ENCODE peak calls at places on chromosomes 4 and X, in nine cellular contexts. S is stomach, C is tibial nerve, T is heart left ventricle, F is transverse colon, J is HepG2, K is esophagus squamous epithelium, D is IMR-90, V is thyroid gland. R is an unnamed sample. For H3K4me1 and H3K36me3, the result is how much of the 10 kb centered on the place peaks cover.

GRCh38 chr4:108852691-108853090 is 89.8 kb upstream of the ETNPPL start:
- DNase-seq in J (no peak), S (no peak), K (no peak), C (no peak), D (no peak), T (no peak), F (no peak), V (no peak), R (no peak)

GRCh38 chrX:42420431-42420830 is 357.5 kb downstream of the PPP1R2C start:
- DNase-seq in T (no peak), J (no peak), C (no peak), K (no peak), V (no peak), S (no peak), D (no peak), F (no peak), R (no peak)

GRCh38 chr4:14582658-14583057 is 419.6 kb upstream of the CPEB2 start:
- DNase-seq in J (no peak), K (no peak), D (no peak), T (no peak), C (no peak), V (no peak), S (no peak), F (no peak), R (no peak)

GRCh38 chr4:109912706-109913621 is at the start of gene EGF:
- DNase-seq in D (peak), F (no peak), V (peak), S (no peak), T (no peak), C (no peak), K (no peak), J (no peak), R (no peak)

GRCh38 chrX:136318895-136319597 is 18.3 kb downstream of the ADGRG4 start:
- DNase-seq in F (no peak), S (no peak), T (no peak), C (no peak), V (no peak), D (no peak), K (no peak), J (no peak), R (no peak)

GRCh38 chr4:65623509-65623908 is 46.8 kb downstream of the EPHA5 start:
- DNase-seq in D (peak), T (no peak), K (no peak), S (no peak), F (no peak), V (no peak), C (no peak), J (no peak), R (no peak)

GRCh38 chr4:169818063-169818679 is 60.4 kb upstream of the HPF1 start:
- DNase-seq in T (no peak), C (no peak), S (no peak), F (no peak), K (no peak), V (no peak), D (no peak), J (no peak), R (no peak)

GRCh38 chrX:155313766-155314165 is 20.6 kb downstream of the CLIC2 start:
- DNase-seq in D (no peak), V (no peak), C (no peak), S (no peak), T (no peak), F (no peak), J (no peak), K (no peak), R (no peak)

GRCh38 chrX:136146614-136147319 is 566 bp upstream of the FHL1 start:
- DNase-seq in J (no peak), T (no peak), V (peak), C (no peak), S (no peak), D (no peak), F (no peak), K (no peak), R (no peak)

GRCh38 chr4:86218721-86219481 is 141.0 kb downstream of the MAPK10 start:
- DNase-seq in K (no peak), T (no peak), F (no peak), C (no peak), V (no peak), S (no peak), D (peak), J (no peak), R (no peak)

GRCh38 chr4:105399535-105400161 is 74.2 kb downstream of the PPA2 start:
- DNase-seq in K (no peak), V (no peak), F (no peak), S (no peak), C (no peak), D (peak), T (no peak), J (no peak), R (no peak)

GRCh38 chr4:14308229-14308651 is 680.7 kb upstream of the BOD1L1 start:
- DNase-seq in D (no peak), V (no peak), K (no peak), J (no peak), F (no peak), S (peak), C (no peak), T (no peak), R (peak)

GRCh38 chrX:23737413-23737812 is 5.7 kb downstream of the ACOT9 start:
- DNase-seq in C (no peak), T (no peak), F (no peak), S (no peak), V (no peak), J (no peak), D (peak), K (no peak), R (no peak)

GRCh38 chrX:56995271-56995994 is at the start of gene SPIN3:
- DNase-seq in S (peak), D (peak), K (peak), J (peak), C (peak), F (peak), V (peak), T (peak), R (peak)

GRCh38 chr4:77797239-77797638 is 21.9 kb downstream of the CNOT6L start:
- DNase-seq in V (no peak), K (no peak), S (no peak), T (no peak), C (no peak), D (no peak), F (no peak), J (peak), R (no peak)

GRCh38 chr4:105944535-105944934 is 49.3 kb downstream of the NPNT start:
- DNase-seq in D (peak), T (no peak), C (no peak), J (no peak), K (no peak), F (no peak), V (peak), S (no peak), R (no peak)

GRCh38 chr4:17780461-17781071 is 855 bp downstream of the FAM184B start:
- DNase-seq in K (no peak), T (no peak), S (peak), C (no peak), D (peak), F (no peak), J (no peak), V (no peak), R (no peak)

GRCh38 chrX:119871245-119871598 is 311 bp downstream of the RNF113A start:
- DNase-seq in S (no peak), T (no peak), J (no peak), K (no peak), D (peak), F (no peak), V (no peak), C (no peak), R (no peak)

GRCh38 chr4:169268951-169269781 is 1.6 kb downstream of the SH3RF1 start:
- DNase-seq in C (no peak), F (peak), S (no peak), V (peak), T (no peak), J (peak), D (peak), K (no peak), R (no peak)

GRCh38 chr4:103156107-103156506 is 42.0 kb downstream of the CENPE start:
- DNase-seq in F (no peak), D (no peak), S (no peak), J (no peak), T (no peak), K (no peak), V (no peak), C (no peak), R (no peak)

GRCh38 chrX:134603806-134604700 is 54.2 kb downstream of the PLAC1 start:
- DNase-seq in V (no peak), J (no peak), S (no peak), T (no peak), K (no peak), F (no peak), C (no peak), D (peak), R (no peak)

GRCh38 chrX:15349046-15349445 is 13.7 kb upstream of the PIGA start:
- DNase-seq in V (peak), C (no peak), T (no peak), F (peak), J (peak), D (peak), S (peak), K (no peak), R (peak)

GRCh38 chr4:20544645-20545044 is 155.6 kb upstream of the PACRGL start:
- DNase-seq in D (peak), T (no peak), K (no peak), V (no peak), S (no peak), F (no peak), C (no peak), J (peak), R (no peak)

GRCh38 chr4:61373901-61374611 is 173.9 kb downstream of the ADGRL3 start:
- DNase-seq in C (no peak), F (no peak), J (no peak), S (no peak), V (no peak), K (no peak), T (no peak), D (peak), R (no peak)

GRCh38 chr4:182023469-182023868 is 219.7 kb upstream of the TENM3 start:
- DNase-seq in S (no peak), T (no peak), V (no peak), J (no peak), K (no peak), C (no peak), F (no peak), D (no peak), R (no peak)

GRCh38 chrX:112947981-112948380 is 107.3 kb upstream of the AMOT start:
- DNase-seq in V (no peak), S (no peak), K (no peak), J (no peak), D (no peak), T (no peak), C (no peak), F (no peak), R (no peak)

GRCh38 chr4:112327950-112328349 is 30.8 kb downstream of the ALPK1 start:
- DNase-seq in J (peak), T (no peak), D (peak), S (no peak), K (no peak), C (no peak), F (no peak), V (no peak), R (no peak)

GRCh38 chr4:143358923-143359694 is 22.4 kb downstream of the GAB1 start:
- DNase-seq in F (peak), S (peak), K (no peak), J (no peak), C (no peak), T (no peak), D (peak), V (no peak), R (no peak)

GRCh38 chr4:142944565-142944964 is 98.5 kb upstream of the INPP4B start:
- DNase-seq in S (no peak), F (no peak), C (no peak), D (no peak), T (no peak), J (no peak), V (no peak), K (no peak), R (no peak)

GRCh38 chrX:20067709-20068315 is 48.9 kb downstream of the MAP7D2 start:
- DNase-seq in K (peak), D (peak), C (peak), J (no peak), F (peak), V (peak), S (peak), T (peak), R (peak)

GRCh38 chr4:171101845-171102244 is 711.4 kb upstream of the GALNTL6 start:
- DNase-seq in F (no peak), D (no peak), V (no peak), S (no peak), K (no peak), J (no peak), C (no peak), T (no peak), R (no peak)

GRCh38 chrX:68659385-68659784 is 11.9 kb downstream of the STARD8 start:
- DNase-seq in D (no peak), F (no peak), S (no peak), K (no peak), C (no peak), V (no peak), J (no peak), T (no peak), R (no peak)

GRCh38 chr4:47852121-47852520 is 14.3 kb upstream of the CORIN start:
- DNase-seq in F (no peak), C (no peak), J (no peak), V (no peak), D (peak), K (no peak), S (no peak), T (no peak), R (peak)

GRCh38 chr4:39134674-39135073 is 47.7 kb upstream of the WDR19 start:
- DNase-seq in F (no peak), S (no peak), V (no peak), D (peak), T (no peak), C (no peak), J (no peak), K (no peak), R (no peak)

GRCh38 chr4:55397521-55398321 is 2.0 kb downstream of the TMEM165 start:
- DNase-seq in D (peak), C (no peak), S (no peak), J (no peak), V (no peak), F (no peak), K (no peak), T (no peak), R (no peak)

GRCh38 chrX:45598841-45599240 is 398.2 kb upstream of the DIPK2B start:
- DNase-seq in F (no peak), J (no peak), T (no peak), C (no peak), V (no peak), S (no peak), D (peak), K (no peak), R (no peak)

GRCh38 chrX:38929966-38930421 is 128.7 kb downstream of the MID1IP1 start:
- DNase-seq in V (no peak), T (no peak), C (no peak), S (no peak), J (no peak), F (no peak), D (peak), K (no peak), R (no peak)

GRCh38 chrX:20742106-20742505 is 475.4 kb upstream of the RPS6KA3 start:
- DNase-seq in S (no peak), D (no peak), J (no peak), V (no peak), C (no peak), F (no peak), T (no peak), K (no peak), R (no peak)

GRCh38 chrX:11080721-11081120 is 30.4 kb upstream of the HCCS start:
- DNase-seq in D (no peak), S (no peak), F (no peak), J (no peak), V (peak), T (no peak), K (no peak), C (no peak), R (no peak)
- H3K4me1 ChIP-seq in D (under half), S (under half), F (under half), J (under half), V (under half), T (under half), K (under half), C (under half), R (under half)

DNA sequence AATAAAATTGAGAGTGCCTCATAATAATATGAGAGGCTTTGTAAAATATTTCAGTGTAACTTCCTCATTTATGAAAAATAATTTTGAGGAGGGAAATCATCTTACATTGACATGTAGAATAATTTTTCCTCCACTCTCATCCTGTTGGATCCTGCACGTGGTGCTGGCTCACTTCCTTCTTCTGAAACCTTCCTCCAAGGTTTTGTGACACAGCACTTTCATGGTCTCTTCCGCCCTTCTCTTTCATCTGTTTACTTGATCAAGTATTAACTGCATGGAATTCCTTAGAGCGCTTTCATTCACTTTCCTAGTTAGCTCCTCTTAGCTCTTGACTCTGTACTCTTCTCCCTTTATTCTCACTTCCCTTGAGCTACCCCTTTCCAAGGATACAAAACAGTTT is 246.5 kb downstream of the RAPGEF2 start:
- DNase-seq in K (no peak), F (no peak), V (no peak), C (no peak), J (no peak), T (no peak), D (no peak), S (no peak), R (no peak)
- H3K36me3 ChIP-seq in K (under half), F (under half), V (under half), C (under half), J (under half), T (half or more), D (under half), S (half or more), R (under half)

GRCh38 chr4:138775485-138775884 is 240.1 kb upstream of the NOCT start:
- DNase-seq in C (no peak), S (no peak), F (no peak), K (no peak), V (no peak), D (no peak), T (no peak), J (no peak), R (no peak)

GRCh38 chr4:138770818-138771217 is 244.8 kb upstream of the NOCT start:
- DNase-seq in D (no peak), F (no peak), J (no peak), V (no peak), K (no peak), S (no peak), T (no peak), C (no peak), R (no peak)

GRCh38 chr4:138775890-138776289 is 239.7 kb upstream of the NOCT start:
- DNase-seq in C (no peak), F (no peak), D (no peak), J (no peak), T (no peak), S (no peak), K (no peak), V (no peak), R (no peak)

GRCh38 chr4:138772366-138772765 is 243.2 kb upstream of the NOCT start:
- DNase-seq in F (no peak), C (no peak), T (no peak), J (no peak), D (no peak), K (no peak), S (no peak), V (no peak), R (no peak)

DNA sequence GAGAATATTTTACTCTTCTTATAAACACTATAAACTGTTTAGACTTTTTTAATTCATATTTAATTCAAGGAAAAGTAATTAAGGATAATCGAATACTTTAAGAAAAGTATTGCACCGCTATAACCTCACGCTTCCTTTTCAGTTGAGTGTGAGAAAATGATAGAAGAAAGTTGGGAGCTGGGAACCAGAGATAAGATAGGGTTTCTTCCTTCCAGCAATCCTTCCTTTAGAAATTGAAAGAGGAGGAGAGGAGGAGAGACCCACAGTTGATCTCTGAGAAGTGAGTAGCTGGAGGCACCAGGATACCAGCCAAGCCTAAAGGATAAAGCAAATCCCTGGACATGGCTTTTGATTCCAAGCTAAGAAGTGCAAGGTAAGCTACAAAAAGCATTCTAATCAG is 242.3 kb upstream of the NOCT start:
- DNase-seq in D (no peak), T (no peak), F (no peak), S (no peak), J (no peak), C (no peak), V (no peak), K (no peak), R (no peak)
- TF ChIP-seq POLR2A in D (no peak), T (no peak), F (no peak), S (no peak), J (no peak), C (no peak), V (no peak), K (no peak), R (no peak)

GRCh38 chr4:185217390-185217985 is 8.1 kb downstream of the SNX25 start:
- DNase-seq in D (no peak), S (no peak), V (no peak), J (no peak), F (no peak), K (no peak), C (no peak), T (no peak), R (peak)

GRCh38 chr4:185213341-185213740 is 3.9 kb downstream of the SNX25 start:
- DNase-seq in V (no peak), T (no peak), K (no peak), J (no peak), S (no peak), F (no peak), D (no peak), C (no peak), R (no peak)

GRCh38 chr4:185212566-185212965 is 3.2 kb downstream of the SNX25 start:
- DNase-seq in S (no peak), D (peak), C (no peak), F (no peak), J (no peak), V (no peak), T (no peak), K (no peak), R (no peak)

GRCh38 chr4:185213829-185214228 is 4.4 kb downstream of the SNX25 start:
- DNase-seq in T (no peak), V (no peak), S (no peak), C (no peak), K (no peak), F (no peak), J (no peak), D (no peak), R (no peak)

DNA sequence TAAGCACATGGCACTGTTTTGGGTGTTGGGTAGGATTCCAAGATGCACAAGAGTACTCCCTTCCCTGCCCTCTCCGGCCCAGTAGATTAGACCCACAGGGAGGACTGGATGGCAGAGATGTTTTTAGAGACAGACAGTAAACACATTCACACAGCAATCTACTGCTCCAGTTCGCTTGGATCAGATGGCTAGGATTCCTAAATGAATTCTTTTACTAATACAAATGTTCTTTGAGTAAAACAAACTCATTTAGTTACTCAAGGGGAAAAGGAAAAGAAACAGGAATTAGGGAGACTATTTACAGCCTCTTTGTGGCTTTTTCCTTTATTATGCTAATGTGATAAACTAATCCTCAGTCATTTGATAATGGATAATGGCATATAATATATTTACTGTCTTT is 5.9 kb downstream of the SNX25 start:
- DNase-seq in D (peak), S (no peak), C (no peak), J (no peak), T (no peak), K (no peak), V (peak), F (no peak), R (peak)
- H3K4me1 ChIP-seq in D (under half), S (under half), C (under half), J (half or more), T (under half), K (under half), V (under half), F (under half), R (half or more)

DNA sequence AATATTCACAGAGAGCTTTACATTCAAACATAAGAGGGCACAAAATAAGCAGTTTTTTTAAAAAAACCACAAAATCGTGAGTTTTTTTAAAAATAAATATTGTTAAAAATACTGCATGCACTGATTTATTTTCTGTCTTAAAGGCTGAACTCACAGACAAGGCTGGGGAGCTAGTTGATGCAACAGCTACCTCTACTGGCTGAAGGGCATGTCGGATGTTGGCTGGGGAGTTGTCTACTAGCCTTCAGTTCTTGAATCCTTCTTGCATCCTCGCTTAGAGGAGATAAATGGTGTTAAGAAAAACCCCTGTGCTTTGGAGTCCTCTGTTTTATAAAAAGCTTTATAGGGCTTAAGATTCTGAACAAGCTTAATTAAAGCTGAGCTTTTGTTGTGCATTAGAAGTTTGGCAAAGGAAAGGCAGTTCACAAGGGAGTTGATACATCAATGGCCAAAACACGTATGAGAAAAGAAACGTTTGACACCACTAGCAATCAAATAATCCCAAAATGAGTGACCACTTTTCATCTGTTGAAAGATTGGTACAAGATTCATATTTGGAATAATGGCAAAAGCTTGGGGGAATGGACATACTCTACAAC is 94.8 kb downstream of the SEL1L3 start:
- DNase-seq in J (peak), F (peak), V (peak), T (no peak), C (peak), K (no peak), D (peak), S (peak), R (peak)
- H3K36me3 ChIP-seq in J (under half), F (under half), V (under half), T (under half), C (under half), K (under half), D (under half), S (under half), R (under half)